ENCODE peak calls at places on chromosomes 16 and 17, in five cellular contexts. One of them, this sample, is unnamed.

GRCh38 chr17:59167571-59168001 is 12.0 kb downstream of the PRR11 start:
- DNase-seq in K562: no peak
- DNase-seq in H1: no peak
- DNase-seq in DND-41: no peak
- DNase-seq in mammary epithelial cell: peak
- DNase-seq in this sample: no peak

GRCh38 chr16:76059186-76059585 is 218.0 kb upstream of the CNTNAP4 start:
- DNase-seq in K562: no peak
- DNase-seq in DND-41: no peak
- DNase-seq in H1: no peak
- DNase-seq in mammary epithelial cell: peak
- DNase-seq in this sample: no peak

GRCh38 chr16:28867241-28867640 is 3.6 kb downstream of the SH2B1 start:
- DNase-seq in mammary epithelial cell: no peak
- DNase-seq in H1: no peak
- DNase-seq in K562: no peak
- DNase-seq in DND-41: no peak
- DNase-seq in this sample: no peak

GRCh38 chr17:40824015-40824832 is 1.8 kb upstream of the KRT10 start:
- DNase-seq in mammary epithelial cell: peak
- DNase-seq in H1: no peak
- DNase-seq in DND-41: no peak
- DNase-seq in K562: no peak
- DNase-seq in this sample: no peak

GRCh38 chr16:89691986-89692569 is 5.6 kb downstream of the CDK10 start:
- DNase-seq in K562: no peak
- DNase-seq in mammary epithelial cell: no peak
- DNase-seq in H1: no peak
- DNase-seq in DND-41: no peak
- DNase-seq in this sample: no peak

GRCh38 chr16:84247844-84248243 is 8.0 kb upstream of the KCNG4 start:
- DNase-seq in mammary epithelial cell: peak
- DNase-seq in H1: no peak
- DNase-seq in K562: no peak
- DNase-seq in DND-41: no peak
- DNase-seq in this sample: no peak

GRCh38 chr17:41837761-41838538 is at the start of gene KLHL10:
- DNase-seq in K562: no peak
- DNase-seq in DND-41: no peak
- DNase-seq in H1: no peak
- DNase-seq in mammary epithelial cell: no peak
- DNase-seq in this sample: no peak

GRCh38 chr17:67027031-67027628 is 17.2 kb upstream of the CACNG1 start:
- DNase-seq in DND-41: no peak
- DNase-seq in H1: no peak
- DNase-seq in K562: no peak
- DNase-seq in mammary epithelial cell: no peak
- DNase-seq in this sample: no peak

GRCh38 chr17:74736423-74737298 is at the start of gene RAB37:
- DNase-seq in mammary epithelial cell: no peak
- DNase-seq in K562: peak
- DNase-seq in DND-41: peak
- DNase-seq in H1: no peak
- DNase-seq in this sample: no peak

GRCh38 chr16:29877266-29877961 is 14.4 kb upstream of the CDIPT start:
- DNase-seq in DND-41: peak
- DNase-seq in H1: peak
- DNase-seq in K562: peak
- DNase-seq in mammary epithelial cell: peak
- DNase-seq in this sample: peak

GRCh38 chr16:71762186-71762585 is 37.7 kb upstream of the PHLPP2 start:
- DNase-seq in H1: no peak
- DNase-seq in DND-41: no peak
- DNase-seq in mammary epithelial cell: peak
- DNase-seq in K562: no peak
- DNase-seq in this sample: peak

GRCh38 chr16:56618138-56618537 is 7.4 kb upstream of the MT1E start:
- DNase-seq in K562: no peak
- DNase-seq in mammary epithelial cell: no peak
- DNase-seq in H1: no peak
- DNase-seq in DND-41: no peak
- DNase-seq in this sample: no peak

GRCh38 chr17:28097901-28098300 is 55.4 kb downstream of the NLK start:
- DNase-seq in K562: no peak
- DNase-seq in H1: no peak
- DNase-seq in DND-41: no peak
- DNase-seq in mammary epithelial cell: no peak
- DNase-seq in this sample: no peak

GRCh38 chr17:40363480-40363838 is 1.1 kb downstream of the GJD3 start:
- DNase-seq in K562: no peak
- DNase-seq in H1: no peak
- DNase-seq in mammary epithelial cell: no peak
- DNase-seq in DND-41: no peak
- DNase-seq in this sample: no peak

GRCh38 chr17:7586673-7587419 is 3.0 kb downstream of the SOX15 start:
- DNase-seq in K562: peak
- DNase-seq in DND-41: no peak
- DNase-seq in H1: no peak
- DNase-seq in mammary epithelial cell: no peak
- DNase-seq in this sample: peak

GRCh38 chr16:27254262-27254811 is 14.2 kb downstream of the NSMCE1 start:
- DNase-seq in K562: no peak
- DNase-seq in H1: no peak
- DNase-seq in mammary epithelial cell: peak
- DNase-seq in DND-41: no peak
- DNase-seq in this sample: no peak

GRCh38 chr16:84180519-84181140 is 6.2 kb downstream of the TAF1C start:
- DNase-seq in K562: peak
- DNase-seq in mammary epithelial cell: no peak
- DNase-seq in H1: no peak
- DNase-seq in DND-41: no peak
- DNase-seq in this sample: no peak

GRCh38 chr17:1460233-1460632 is 4.2 kb upstream of the CRK start:
- DNase-seq in mammary epithelial cell: peak
- DNase-seq in DND-41: no peak
- DNase-seq in H1: no peak
- DNase-seq in K562: no peak
- DNase-seq in this sample: no peak

GRCh38 chr17:38579934-38580333 is 25.8 kb downstream of the SRCIN1 start:
- DNase-seq in H1: no peak
- DNase-seq in mammary epithelial cell: peak
- DNase-seq in K562: peak
- DNase-seq in DND-41: peak
- DNase-seq in this sample: no peak

GRCh38 chr17:13407381-13407780 is 194.3 kb downstream of the HS3ST3A1 start:
- DNase-seq in K562: no peak
- DNase-seq in DND-41: no peak
- DNase-seq in H1: no peak
- DNase-seq in mammary epithelial cell: no peak
- DNase-seq in this sample: no peak

GRCh38 chr17:35238817-35239216 is 4.1 kb upstream of the SLFN5 start:
- DNase-seq in K562: no peak
- DNase-seq in H1: no peak
- DNase-seq in DND-41: no peak
- DNase-seq in mammary epithelial cell: peak
- DNase-seq in this sample: no peak

GRCh38 chr17:51263001-51263400 is 2.7 kb downstream of the UTP18 start:
- DNase-seq in DND-41: no peak
- DNase-seq in mammary epithelial cell: peak
- DNase-seq in H1: no peak
- DNase-seq in K562: no peak
- DNase-seq in this sample: no peak

GRCh38 chr17:29292071-29292991 is 1.6 kb downstream of the NUFIP2 start:
- DNase-seq in H1: no peak
- DNase-seq in mammary epithelial cell: peak
- DNase-seq in DND-41: peak
- DNase-seq in K562: peak
- DNase-seq in this sample: peak

GRCh38 chr17:45019177-45019711 is 32.2 kb downstream of the DCAKD start:
- DNase-seq in DND-41: peak
- DNase-seq in H1: no peak
- DNase-seq in K562: peak
- DNase-seq in mammary epithelial cell: no peak
- DNase-seq in this sample: peak

GRCh38 chr17:78240012-78240655 is 8.7 kb downstream of the TMEM235 start:
- DNase-seq in DND-41: no peak
- DNase-seq in K562: no peak
- DNase-seq in H1: no peak
- DNase-seq in mammary epithelial cell: no peak
- DNase-seq in this sample: no peak

DNA sequence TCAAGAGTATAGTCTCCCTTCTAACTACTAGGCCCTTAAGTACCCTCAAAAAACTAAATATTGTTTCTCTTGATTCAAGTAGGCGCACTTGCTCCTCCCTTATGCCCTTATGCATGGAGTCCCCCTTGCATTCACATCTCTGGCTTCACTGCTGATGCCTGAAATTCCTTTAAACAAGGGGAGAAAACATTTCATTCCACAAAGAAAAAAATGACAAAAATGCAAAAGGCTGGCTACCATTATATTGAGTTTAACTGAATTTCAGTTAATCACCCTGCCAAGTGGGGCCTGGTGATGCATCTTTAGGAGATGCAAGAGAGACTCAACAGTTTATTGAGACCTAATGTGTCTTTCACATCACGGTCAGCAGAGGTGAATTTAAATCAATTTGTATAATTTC is 35.6 kb downstream of the CRLF3 start:
- DNase-seq in K562: no peak
- DNase-seq in H1: no peak
- DNase-seq in DND-41: no peak
- DNase-seq in mammary epithelial cell: no peak
- DNase-seq in this sample: no peak
- TF ChIP-seq EZH2 in K562: no peak
- TF ChIP-seq EZH2 in H1: no peak
- TF ChIP-seq EZH2 in DND-41: no peak
- TF ChIP-seq EZH2 in mammary epithelial cell: no peak
- TF ChIP-seq EZH2 in this sample: no peak

DNA sequence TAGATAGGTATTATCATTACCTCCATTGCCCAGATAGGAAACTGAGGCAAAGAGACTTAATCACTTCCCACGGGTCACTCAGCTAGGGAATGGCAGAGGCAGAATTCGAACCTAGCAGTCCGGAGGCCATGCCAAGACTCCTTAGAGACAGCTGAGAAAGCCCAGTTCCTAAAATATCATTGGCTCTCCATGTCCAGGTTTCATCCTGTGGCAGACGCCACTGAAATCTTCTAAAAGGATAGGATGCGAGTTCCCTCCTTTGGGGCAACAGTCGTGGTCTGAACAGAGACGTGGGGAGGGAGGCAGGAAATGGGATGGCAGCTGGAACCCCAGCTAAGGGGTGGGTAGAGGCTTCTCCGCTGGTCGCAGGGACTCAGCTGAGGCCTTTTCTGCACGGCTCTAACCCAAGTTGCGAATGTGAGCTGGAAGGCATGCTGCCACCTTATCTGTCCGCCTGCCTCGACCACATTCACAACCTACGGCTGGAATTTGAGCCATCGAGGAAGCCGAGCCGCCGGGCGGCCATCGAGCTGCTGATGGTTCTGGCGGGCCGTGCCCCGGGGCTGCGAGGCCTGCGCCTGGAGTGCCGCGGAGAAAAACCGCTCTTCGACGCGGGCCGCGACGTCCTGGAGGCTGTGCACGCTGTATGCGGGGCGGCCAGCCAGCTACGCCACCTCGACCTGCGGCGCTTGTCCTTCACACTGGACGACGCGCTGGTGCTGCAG is 1.9 kb upstream of the HSF4 start:
- DNase-seq in K562: no peak
- DNase-seq in H1: no peak
- DNase-seq in mammary epithelial cell: no peak
- DNase-seq in DND-41: no peak
- DNase-seq in this sample: peak
- TF ChIP-seq EZH2 in K562: no peak
- TF ChIP-seq EZH2 in H1: no peak
- TF ChIP-seq EZH2 in mammary epithelial cell: no peak
- TF ChIP-seq EZH2 in DND-41: no peak
- TF ChIP-seq EZH2 in this sample: no peak

GRCh38 chr16:49557070-49557446 is 183.5 kb downstream of the C16orf78 start:
- DNase-seq in K562: no peak
- DNase-seq in mammary epithelial cell: no peak
- DNase-seq in DND-41: no peak
- DNase-seq in H1: peak
- DNase-seq in this sample: peak

GRCh38 chr16:49556252-49557069 is 182.9 kb downstream of the C16orf78 start:
- DNase-seq in mammary epithelial cell: no peak
- DNase-seq in H1: no peak
- DNase-seq in K562: peak
- DNase-seq in DND-41: no peak
- DNase-seq in this sample: peak

GRCh38 chr16:49548571-49548970 is 175.0 kb downstream of the C16orf78 start:
- DNase-seq in mammary epithelial cell: no peak
- DNase-seq in H1: no peak
- DNase-seq in K562: no peak
- DNase-seq in DND-41: no peak
- DNase-seq in this sample: no peak

GRCh38 chr16:49550666-49551065 is 177.1 kb downstream of the C16orf78 start:
- DNase-seq in DND-41: no peak
- DNase-seq in mammary epithelial cell: no peak
- DNase-seq in H1: no peak
- DNase-seq in K562: no peak
- DNase-seq in this sample: no peak

GRCh38 chr16:49552273-49552928 is 178.8 kb downstream of the C16orf78 start:
- DNase-seq in DND-41: no peak
- DNase-seq in K562: no peak
- DNase-seq in mammary epithelial cell: no peak
- DNase-seq in H1: no peak
- DNase-seq in this sample: no peak
- TF ChIP-seq EZH2 in DND-41: no peak
- TF ChIP-seq EZH2 in K562: no peak
- TF ChIP-seq EZH2 in mammary epithelial cell: no peak
- TF ChIP-seq EZH2 in H1: no peak
- TF ChIP-seq EZH2 in this sample: no peak

DNA sequence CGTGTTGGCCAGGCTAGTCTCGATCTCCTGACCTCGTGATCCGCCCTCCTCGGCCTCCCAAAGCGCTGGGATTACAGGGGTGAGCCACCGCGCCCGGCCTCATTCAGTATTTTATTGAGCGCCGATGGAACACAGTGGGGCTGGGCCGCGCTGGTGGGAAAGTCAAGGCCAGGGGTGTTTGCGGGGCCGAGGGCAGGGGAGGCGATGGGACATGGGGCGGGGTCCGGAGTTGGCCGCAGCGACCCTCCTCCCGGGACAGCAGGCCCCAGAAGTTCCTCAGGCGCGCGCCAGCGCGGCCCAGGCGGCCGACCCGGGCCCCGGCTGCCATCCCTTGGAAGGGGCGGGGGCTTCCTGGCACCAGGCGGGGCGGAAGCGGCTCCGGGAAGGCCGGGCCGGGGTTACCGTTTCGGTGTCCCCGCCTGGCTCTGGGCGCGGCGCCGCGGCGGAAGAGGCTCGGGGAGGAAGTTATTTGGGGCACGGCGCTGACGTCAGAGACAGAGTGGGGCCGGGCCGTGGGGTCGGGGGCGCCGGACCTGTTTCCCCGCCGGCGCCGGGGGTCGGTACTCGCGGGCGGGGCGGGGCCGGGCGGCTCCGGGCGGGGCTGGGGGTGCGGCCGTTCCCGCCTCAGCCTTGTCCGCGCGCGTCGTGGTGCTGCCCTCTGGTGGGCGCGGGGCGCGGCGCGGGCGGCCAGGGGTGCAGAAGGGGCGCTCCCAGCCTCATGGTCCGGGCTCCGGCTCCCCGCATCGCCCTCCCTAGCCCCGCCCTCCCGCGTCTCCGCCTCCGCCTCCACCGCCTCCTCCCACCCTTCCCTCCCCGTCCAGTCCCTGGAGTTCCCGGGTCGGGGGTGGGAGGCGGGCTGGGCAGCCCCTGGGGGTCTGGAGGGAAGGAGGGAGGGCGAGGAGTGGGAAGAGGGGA is 952 bp upstream of the PRSS27 start:
- DNase-seq in DND-41: peak
- DNase-seq in H1: peak
- DNase-seq in K562: peak
- DNase-seq in mammary epithelial cell: peak
- DNase-seq in this sample: peak
- TF ChIP-seq EZH2 in DND-41: no peak
- TF ChIP-seq EZH2 in H1: no peak
- TF ChIP-seq EZH2 in K562: no peak
- TF ChIP-seq EZH2 in mammary epithelial cell: no peak
- TF ChIP-seq EZH2 in this sample: no peak

This sample was measured in A673.